ENCODE peak calls at places on chromosomes 11 and 22, in four cellular contexts. Q is T-helper 1 cell, U is ecto neural progenitor cell, P is amygdala. L is an unnamed sample.

GRCh38 chr22:23753371-23753770 is 854 bp downstream of the VPREB3 start:
- DNase-seq in Q (no peak), U (no peak), P (no peak), L (no peak)

GRCh38 chr22:27474112-27474571 is 327.4 kb downstream of the MN1 start:
- DNase-seq in Q (no peak), U (no peak), P (no peak), L (no peak)

GRCh38 chr11:83259559-83259958 is 26.6 kb downstream of the CCDC90B start:
- DNase-seq in Q (no peak), U (no peak), P (no peak), L (no peak)

GRCh38 chr22:44245438-44245837 is 64.7 kb downstream of the PARVG start:
- DNase-seq in Q (no peak), U (no peak), P (no peak), L (no peak)

GRCh38 chr11:66069715-66070603 is at the start of gene PACS1:
- DNase-seq in Q (peak), U (peak), P (peak), L (peak)

GRCh38 chr11:114416441-114416928 is 16.0 kb downstream of the RBM7 start:
- DNase-seq in Q (no peak), U (no peak), P (no peak), L (no peak)

GRCh38 chr11:34960277-34960676 is 43.9 kb downstream of the PDHX start:
- DNase-seq in Q (no peak), U (no peak), P (no peak), L (peak)

GRCh38 chr11:29956076-29956556 is 60.7 kb downstream of the KCNA4 start:
- DNase-seq in Q (no peak), U (no peak), P (no peak), L (no peak)

GRCh38 chr22:33766056-33766455 is 154.2 kb downstream of the LARGE1 start:
- DNase-seq in Q (no peak), U (no peak), P (no peak), L (no peak)

GRCh38 chr11:87391501-87391900 is 353.8 kb downstream of the TMEM135 start:
- DNase-seq in Q (no peak), U (no peak), P (no peak), L (no peak)

GRCh38 chr11:84316866-84317560 is 1030.8 kb upstream of the CCDC90B start:
- DNase-seq in Q (no peak), U (no peak), P (peak), L (no peak)